ENCODE peak calls at places on chromosomes 13 and 19, in five cellular contexts. I is HepG2, K is H1, G is tibial artery, T is A673. V is an unnamed sample. For H3K27me3, the result is how much of the 10 kb centered on the place peaks cover.

GRCh38 chr13:100881291-100881864 is 206.8 kb upstream of the TMTC4 start:
- DNase-seq in I (no peak), K (no peak), G (no peak), T (no peak), V (no peak)

GRCh38 chr19:13022859-13023636 is 27.8 kb downstream of the NFIX start:
- DNase-seq in G (peak), K (no peak), T (peak), I (peak), V (peak)

GRCh38 chr19:8151499-8152035 is 2.2 kb upstream of the FBN3 start:
- DNase-seq in G (no peak), I (no peak), T (no peak), K (no peak), V (no peak)

GRCh38 chr13:35964764-35965163 is 166.4 kb downstream of the DCLK1 start:
- DNase-seq in I (peak), G (no peak), T (peak), K (no peak), V (no peak)

GRCh38 chr13:70407486-70407885 is 299.2 kb upstream of the KLHL1 start:
- DNase-seq in I (no peak), T (no peak), K (no peak), G (no peak), V (no peak)

GRCh38 chr13:112210401-112210800 is 143.5 kb downstream of the SOX1 start:
- DNase-seq in G (no peak), K (no peak), I (no peak), T (peak), V (no peak)

GRCh38 chr13:49499889-49500660 is 4.3 kb downstream of the PHF11 start:
- DNase-seq in K (no peak), T (no peak), G (no peak), I (no peak), V (no peak)

GRCh38 chr19:12652219-12652618 is 14.3 kb downstream of the MAN2B1 start:
- DNase-seq in I (no peak), K (no peak), G (no peak), T (no peak), V (no peak)

GRCh38 chr19:28444371-28444770 is 768.6 kb downstream of the UQCRFS1 start:
- DNase-seq in K (no peak), I (no peak), G (no peak), T (no peak), V (no peak)

GRCh38 chr19:28449803-28450202 is 763.1 kb downstream of the UQCRFS1 start:
- DNase-seq in I (no peak), K (no peak), G (no peak), T (no peak), V (no peak)

GRCh38 chr19:28445826-28446225 is 767.1 kb downstream of the UQCRFS1 start:
- DNase-seq in K (no peak), I (no peak), G (peak), T (no peak), V (no peak)

GRCh38 chr19:28443361-28443760 is 769.6 kb downstream of the UQCRFS1 start:
- DNase-seq in T (no peak), G (no peak), K (no peak), I (no peak), V (no peak)

DNA sequence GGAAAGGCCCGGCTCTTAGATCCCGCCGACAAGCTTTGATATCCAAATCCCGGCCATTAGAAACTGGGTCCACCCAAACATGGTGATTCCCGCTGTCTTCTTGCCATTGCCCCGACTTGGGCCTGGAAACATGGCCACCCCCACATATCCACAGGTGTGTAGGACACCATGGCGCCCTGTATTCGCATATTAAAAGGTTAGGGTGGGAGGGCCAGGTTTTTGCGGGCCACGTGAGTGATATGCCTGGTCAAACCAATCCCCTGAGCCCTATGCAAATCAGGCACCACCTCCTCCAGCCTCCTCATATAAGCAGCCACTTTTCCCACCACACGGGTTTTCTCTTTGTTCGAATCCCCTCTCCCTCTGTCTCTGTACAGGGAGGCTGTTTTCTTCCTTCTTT is 766.4 kb downstream of the UQCRFS1 start:
- DNase-seq in K (no peak), G (no peak), T (no peak), I (no peak), V (no peak)
- H3K4me3 ChIP-seq in K (no peak), G (no peak), T (no peak), I (no peak), V (no peak)

GRCh38 chr13:77811981-77812380 is 106.7 kb downstream of the EDNRB start:
- DNase-seq in G (no peak), I (no peak), K (no peak), T (no peak), V (no peak)

GRCh38 chr13:77815330-77815729 is 103.3 kb downstream of the EDNRB start:
- DNase-seq in K (no peak), T (no peak), G (no peak), I (no peak), V (no peak)

GRCh38 chr13:77810891-77811290 is 107.7 kb downstream of the EDNRB start:
- DNase-seq in K (no peak), G (no peak), I (no peak), T (peak), V (no peak)

DNA sequence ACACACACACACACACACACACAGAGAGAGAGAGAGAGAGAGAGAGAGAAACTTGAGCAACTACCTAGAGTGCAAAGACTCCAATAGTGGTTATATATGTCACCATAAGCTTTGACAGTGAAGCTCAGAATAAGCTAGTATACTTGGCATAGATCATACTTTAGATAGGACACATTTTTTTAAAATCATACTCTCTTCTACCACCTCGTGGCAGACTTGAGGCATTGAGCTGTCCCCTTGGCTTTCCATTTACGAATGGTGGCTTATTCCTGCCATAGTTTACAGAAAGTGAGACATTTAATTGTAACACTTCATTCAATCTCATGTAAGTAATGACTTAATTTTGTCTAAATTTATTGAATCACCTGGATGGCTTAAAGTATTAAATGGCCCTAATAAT is 108.2 kb downstream of the EDNRB start:
- DNase-seq in I (no peak), G (no peak), K (no peak), T (peak), V (no peak)
- TF ChIP-seq CTCF in I (no peak), G (peak), K (no peak), T (peak), V (no peak)

DNA sequence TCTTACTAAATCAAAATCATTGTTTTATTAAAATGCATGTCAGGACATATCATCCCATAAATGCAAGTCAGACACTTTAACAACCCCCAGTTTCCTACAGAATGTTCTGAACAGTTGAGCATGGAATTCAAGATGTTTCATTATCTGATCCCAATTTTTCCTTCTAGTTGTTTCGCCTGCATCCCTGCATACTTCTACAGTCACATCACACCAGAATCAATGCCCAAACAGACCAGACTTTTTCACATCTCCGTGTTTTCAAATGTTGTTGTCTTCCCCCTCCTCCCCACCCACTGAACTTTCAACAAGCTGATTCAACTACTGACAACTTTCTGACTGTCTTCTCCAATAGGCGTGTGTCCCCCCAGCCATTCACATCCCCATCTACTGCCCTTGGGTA is 48.6 kb downstream of the LHFPL6 start:
- DNase-seq in G (no peak), T (no peak), I (no peak), K (no peak), V (no peak)
- H3K27me3 ChIP-seq in G (under half), T (under half), I (under half), K (under half), V (under half)

DNA sequence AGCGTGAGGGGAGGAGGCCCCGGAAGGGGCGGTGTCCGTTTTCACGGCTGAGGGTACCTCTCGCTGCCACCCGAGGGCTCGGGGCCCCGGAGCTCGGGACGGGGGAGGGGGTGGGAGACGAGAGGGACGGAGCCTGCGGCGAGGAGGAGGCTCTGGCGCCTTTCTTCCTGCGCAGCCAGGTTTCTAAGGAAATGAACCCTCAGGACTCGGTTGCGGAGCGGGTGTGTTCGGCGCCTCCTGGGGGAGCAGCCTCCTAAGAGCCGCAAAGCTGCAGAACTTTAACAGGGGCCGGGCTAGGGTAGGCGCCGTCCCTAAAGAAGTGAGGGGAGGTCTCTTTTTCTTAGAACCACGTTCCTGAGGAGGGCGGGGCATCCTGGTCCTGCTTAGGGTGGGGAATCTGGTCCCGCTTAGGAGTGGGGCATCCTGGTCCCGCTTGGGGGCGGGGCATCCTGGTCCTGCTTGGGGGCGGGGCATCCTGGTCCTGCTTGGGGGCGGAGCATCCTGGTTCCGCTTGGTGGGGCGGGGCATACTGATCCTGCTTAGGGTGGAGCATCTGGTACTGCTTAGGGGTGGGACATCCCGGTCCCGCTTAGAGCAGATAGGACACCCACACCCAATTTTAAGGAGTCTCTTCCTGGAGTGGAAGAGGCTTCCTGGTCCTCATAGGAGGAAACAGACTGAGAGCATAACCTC is 6.2 kb downstream of the SYT5 start:
- DNase-seq in K (no peak), I (peak), G (no peak), T (peak), V (no peak)
- H3K4me3 ChIP-seq in K (peak), I (peak), G (peak), T (peak), V (peak)

GRCh38 chr13:84405286-84405685 is 523.0 kb upstream of the SLITRK1 start:
- DNase-seq in T (no peak), I (no peak), G (no peak), K (no peak), V (no peak)
- TF ChIP-seq CTCF in T (no peak), I (no peak), G (no peak), K (no peak), V (no peak)